ENCODE peak calls at places on chromosomes 4 and X, in nine cellular contexts. C is naive thymus-derived CD4-positive, alpha-beta T cell; X is right lobe of liver; N is foreskin fibroblast; T is activated CD4-positive, alpha-beta T cell treated with anti-CD3 and anti-CD28 coated beads, Interleukin-2, amount 50 U/mL, for 1 hour; G is smooth muscle cell of the brain vasculature; E is activated T-cell treated with anti-CD3 and anti-CD28 coated beads, Interleukin-2, amount 50 U/mL, for 24 hours; R is fibroblast of gingiva; U is suprapubic skin. Y is an unnamed sample.

GRCh38 chr4:150619032-150619431 is 37.1 kb downstream of the MAB21L2 start:
- DNase-seq in C (no peak), X (no peak), N (peak; percentile 3), T (no peak), G (no peak), E (no peak), R (peak; percentile 13), U (no peak), Y (no peak)

GRCh38 chr4:80266267-80266901 is at the start of gene FGF5:
- DNase-seq in C (no peak), X (no peak), N (peak; percentile 99), T (no peak), G (peak; percentile 82), E (peak; percentile 41), R (peak; percentile 96), U (peak; percentile 61), Y (no peak)

GRCh38 chr4:84493092-84493850 is 5.8 kb downstream of the NKX6-1 start:
- DNase-seq in C (peak; percentile 23), X (no peak), N (peak; percentile 64), T (no peak), G (no peak), E (no peak), R (peak; percentile 41), U (no peak), Y (no peak)

GRCh38 chrX:17500145-17500579 is 125.2 kb downstream of the NHS start:
- DNase-seq in C (no peak), X (no peak), N (peak; percentile 58), T (no peak), G (no peak), E (no peak), R (no peak), U (no peak), Y (no peak)

GRCh38 chrX:9019151-9019550 is 14.8 kb downstream of the FAM9B start:
- DNase-seq in C (no peak), X (no peak), N (peak; percentile 72), T (no peak), G (no peak), E (no peak), R (peak; percentile 61), U (no peak), Y (no peak)

GRCh38 chr4:8543623-8544022 is 36.6 kb upstream of the GPR78 start:
- DNase-seq in C (no peak), X (no peak), N (no peak), T (no peak), G (no peak), E (no peak), R (no peak), U (peak; percentile 14), Y (no peak)

GRCh38 chr4:19346636-19347035 is 905.1 kb upstream of the SLIT2 start:
- DNase-seq in C (no peak), X (no peak), N (no peak), T (no peak), G (no peak), E (no peak), R (peak; percentile 4), U (no peak), Y (no peak)

GRCh38 chr4:77634132-77634785 is 28.6 kb downstream of the CXCL13 start:
- DNase-seq in C (no peak), X (peak; percentile 77), N (no peak), T (no peak), G (no peak), E (no peak), R (no peak), U (no peak), Y (no peak)

GRCh38 chrX:43969504-43970501 is 3.4 kb downstream of the NDP start:
- DNase-seq in C (no peak), X (no peak), N (peak; percentile 51), T (no peak), G (no peak), E (no peak), R (no peak), U (no peak), Y (no peak)

GRCh38 chr4:146229406-146229805 is 15.1 kb downstream of the REELD1 start:
- DNase-seq in C (no peak), X (no peak), N (no peak), T (no peak), G (no peak), E (no peak), R (no peak), U (no peak), Y (no peak)

GRCh38 chr4:79920454-79920853 is 152.6 kb downstream of the ANTXR2 start:
- DNase-seq in C (no peak), X (no peak), N (no peak), T (no peak), G (no peak), E (no peak), R (no peak), U (no peak), Y (no peak)

GRCh38 chr4:48974979-48975640 is 11.0 kb upstream of the CWH43 start:
- DNase-seq in C (no peak), X (no peak), N (no peak), T (no peak), G (no peak), E (no peak), R (no peak), U (no peak), Y (no peak)

GRCh38 chr4:143355540-143356217 is 19.0 kb downstream of the GAB1 start:
- DNase-seq in C (no peak), X (no peak), N (peak; percentile 53), T (no peak), G (no peak), E (no peak), R (no peak), U (no peak), Y (no peak)

GRCh38 chrX:1242901-1243402 is 25.7 kb upstream of the CSF2RA start:
- DNase-seq in C (no peak), X (no peak), N (no peak), T (peak; percentile 18), G (no peak), E (no peak), R (no peak), U (no peak), Y (no peak)

GRCh38 chr4:33998204-33998603 is 2246.1 kb downstream of the ARAP2 start:
- DNase-seq in C (no peak), X (no peak), N (no peak), T (no peak), G (no peak), E (no peak), R (no peak), U (no peak), Y (no peak)

GRCh38 chr4:5206391-5206790 is 155.1 kb downstream of the STK32B start:
- DNase-seq in C (no peak), X (no peak), N (peak; percentile 39), T (no peak), G (no peak), E (no peak), R (no peak), U (peak; percentile 74), Y (no peak)